ENCODE peak calls at places on chromosome 22, in eight cellular contexts. One of them, this sample, is unnamed.

GRCh38 chr22:45261407-45262088 is 20.9 kb upstream of the KIAA0930 start:
- DNase-seq in heart left ventricle: no peak
- DNase-seq in esophagus squamous epithelium: no peak
- DNase-seq in RWPE2: no peak
- DNase-seq in heart right ventricle: no peak
- DNase-seq in HCT116: no peak
- DNase-seq in IMR-90: no peak
- DNase-seq in lung: no peak
- DNase-seq in this sample: no peak

GRCh38 chr22:47551438-47551788 is 789.0 kb downstream of the TBC1D22A start:
- DNase-seq in HCT116: no peak
- DNase-seq in lung: no peak
- DNase-seq in RWPE2: no peak
- DNase-seq in IMR-90: no peak
- DNase-seq in heart left ventricle: no peak
- DNase-seq in esophagus squamous epithelium: no peak
- DNase-seq in heart right ventricle: no peak
- DNase-seq in this sample: no peak

GRCh38 chr22:44648821-44649566 is 53.0 kb upstream of the PRR5 start:
- DNase-seq in esophagus squamous epithelium: no peak
- DNase-seq in lung: no peak
- DNase-seq in IMR-90: peak; percentile 98
- DNase-seq in HCT116: no peak
- DNase-seq in RWPE2: no peak
- DNase-seq in heart right ventricle: no peak
- DNase-seq in heart left ventricle: no peak
- DNase-seq in this sample: no peak

GRCh38 chr22:28034760-28035401 is 115.8 kb upstream of the PITPNB start:
- DNase-seq in RWPE2: no peak
- DNase-seq in heart right ventricle: peak; percentile 65
- DNase-seq in IMR-90: peak; percentile 59
- DNase-seq in lung: peak; percentile 65
- DNase-seq in esophagus squamous epithelium: no peak
- DNase-seq in heart left ventricle: peak; percentile 87
- DNase-seq in HCT116: no peak
- DNase-seq in this sample: no peak

GRCh38 chr22:25746012-25746373 is 4.0 kb downstream of the MYO18B start:
- DNase-seq in heart left ventricle: no peak
- DNase-seq in IMR-90: peak; percentile 43
- DNase-seq in heart right ventricle: no peak
- DNase-seq in esophagus squamous epithelium: no peak
- DNase-seq in RWPE2: no peak
- DNase-seq in HCT116: no peak
- DNase-seq in lung: no peak
- DNase-seq in this sample: peak; percentile 9

GRCh38 chr22:43262990-43263644 is 76.2 kb upstream of the TTLL12 start:
- DNase-seq in heart left ventricle: no peak
- DNase-seq in heart right ventricle: no peak
- DNase-seq in IMR-90: no peak
- DNase-seq in HCT116: no peak
- DNase-seq in esophagus squamous epithelium: no peak
- DNase-seq in RWPE2: no peak
- DNase-seq in lung: no peak
- DNase-seq in this sample: no peak

GRCh38 chr22:20015971-20016733 is 471 bp downstream of the ARVCF start:
- DNase-seq in HCT116: no peak
- DNase-seq in IMR-90: no peak
- DNase-seq in heart right ventricle: peak; percentile 39
- DNase-seq in RWPE2: no peak
- DNase-seq in heart left ventricle: no peak
- DNase-seq in esophagus squamous epithelium: no peak
- DNase-seq in lung: no peak
- DNase-seq in this sample: no peak

GRCh38 chr22:19105456-19105855 is 16.8 kb downstream of the DGCR2 start:
- DNase-seq in heart right ventricle: no peak
- DNase-seq in heart left ventricle: no peak
- DNase-seq in HCT116: no peak
- DNase-seq in lung: no peak
- DNase-seq in esophagus squamous epithelium: no peak
- DNase-seq in IMR-90: no peak
- DNase-seq in RWPE2: no peak
- DNase-seq in this sample: no peak

GRCh38 chr22:24282401-24282800 is 11.8 kb downstream of the SPECC1L start:
- DNase-seq in RWPE2: no peak
- DNase-seq in lung: no peak
- DNase-seq in heart right ventricle: no peak
- DNase-seq in heart left ventricle: no peak
- DNase-seq in HCT116: no peak
- DNase-seq in esophagus squamous epithelium: no peak
- DNase-seq in IMR-90: no peak
- DNase-seq in this sample: no peak

GRCh38 chr22:24285245-24285644 is 14.6 kb downstream of the SPECC1L start:
- DNase-seq in lung: no peak
- DNase-seq in RWPE2: no peak
- DNase-seq in heart right ventricle: no peak
- DNase-seq in HCT116: peak; percentile 22
- DNase-seq in heart left ventricle: no peak
- DNase-seq in esophagus squamous epithelium: no peak
- DNase-seq in IMR-90: peak; percentile 28
- DNase-seq in this sample: no peak

GRCh38 chr22:24289138-24289537 is 18.5 kb downstream of the SPECC1L start:
- DNase-seq in heart left ventricle: no peak
- DNase-seq in IMR-90: peak; percentile 84
- DNase-seq in esophagus squamous epithelium: no peak
- DNase-seq in HCT116: no peak
- DNase-seq in RWPE2: no peak
- DNase-seq in lung: no peak
- DNase-seq in heart right ventricle: no peak
- DNase-seq in this sample: no peak

GRCh38 chr22:24289781-24290181 is 19.1 kb downstream of the SPECC1L start:
- DNase-seq in esophagus squamous epithelium: no peak
- DNase-seq in HCT116: no peak
- DNase-seq in IMR-90: no peak
- DNase-seq in RWPE2: no peak
- DNase-seq in heart left ventricle: no peak
- DNase-seq in lung: no peak
- DNase-seq in heart right ventricle: no peak
- DNase-seq in this sample: no peak

DNA sequence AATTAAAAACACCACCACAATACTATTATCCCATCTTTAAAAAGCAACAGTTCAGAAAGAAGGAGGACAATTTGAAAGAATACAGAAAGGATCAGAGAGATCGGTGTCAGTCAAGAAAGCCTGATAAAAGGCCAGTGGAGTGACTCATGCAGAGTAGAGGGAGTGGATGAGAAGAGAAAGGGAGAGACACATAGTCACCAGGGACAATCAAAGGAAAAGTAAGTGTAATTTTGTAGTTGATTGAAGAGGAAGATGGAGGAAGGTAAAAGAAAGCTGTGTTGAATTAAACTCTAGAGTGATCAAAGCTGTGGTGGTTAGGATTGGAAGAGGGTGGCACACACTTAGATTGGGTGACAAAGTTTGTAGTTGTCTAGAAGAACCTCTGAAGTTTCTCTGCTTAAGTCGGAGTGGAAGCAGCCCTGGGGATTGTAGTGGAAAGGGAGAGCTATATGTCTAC is 14.1 kb downstream of the SPECC1L start:
- DNase-seq in lung: no peak
- DNase-seq in esophagus squamous epithelium: no peak
- DNase-seq in heart left ventricle: no peak
- DNase-seq in IMR-90: peak; percentile 53
- DNase-seq in heart right ventricle: no peak
- DNase-seq in HCT116: peak; percentile 70
- DNase-seq in RWPE2: no peak
- DNase-seq in this sample: no peak
- H3K4me3 ChIP-seq in lung: no peak overlapping the region
- H3K4me3 ChIP-seq in esophagus squamous epithelium: no peak overlapping the region
- H3K4me3 ChIP-seq in heart left ventricle: no peak overlapping the region
- H3K4me3 ChIP-seq in IMR-90: no peak overlapping the region
- H3K4me3 ChIP-seq in heart right ventricle: no peak overlapping the region
- H3K4me3 ChIP-seq in HCT116: peak overlapping the region; percentile 13
- H3K4me3 ChIP-seq in RWPE2: no peak overlapping the region
- H3K4me3 ChIP-seq in this sample: no peak overlapping the region

DNA sequence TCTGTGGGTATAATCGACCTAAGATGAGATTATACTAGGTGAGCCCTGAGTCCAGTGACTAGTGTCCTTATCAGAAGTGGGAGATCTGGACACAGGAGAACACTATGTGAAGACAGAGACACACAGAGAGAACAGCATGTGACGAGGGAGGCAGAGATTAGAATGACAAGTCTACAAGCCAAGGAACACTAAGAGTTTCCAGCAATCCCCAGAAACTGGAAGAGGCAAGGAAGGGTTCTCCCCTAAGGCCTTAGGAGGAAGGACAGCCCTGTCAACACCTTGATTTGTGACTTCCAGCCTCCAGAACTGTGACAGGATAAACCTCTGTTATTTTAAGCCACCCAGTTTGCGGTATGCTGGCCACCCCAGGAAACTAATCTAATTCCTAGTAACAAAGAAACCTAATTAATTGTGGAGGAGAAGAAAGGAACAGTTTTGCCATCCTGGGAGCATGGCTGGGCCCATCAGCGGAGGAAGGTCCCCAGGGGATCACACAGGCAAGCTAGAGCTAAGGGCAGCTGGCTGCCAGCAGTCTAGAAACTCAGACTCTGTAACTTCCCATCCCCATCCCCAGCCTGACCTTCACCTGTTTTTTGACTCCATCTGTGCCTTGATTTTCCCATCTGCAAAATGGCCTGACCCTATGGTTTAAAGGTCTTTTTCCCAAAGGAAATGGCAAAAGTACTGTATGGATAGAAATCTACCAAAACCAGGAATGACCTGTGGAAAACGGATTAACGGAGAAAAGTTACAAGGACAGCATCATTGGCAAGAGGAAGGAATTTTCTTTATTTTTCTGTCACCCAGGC is 10.3 kb upstream of the THOC5 start:
- DNase-seq in IMR-90: no peak
- DNase-seq in lung: no peak
- DNase-seq in heart left ventricle: no peak
- DNase-seq in esophagus squamous epithelium: no peak
- DNase-seq in heart right ventricle: no peak
- DNase-seq in RWPE2: no peak
- DNase-seq in HCT116: no peak
- DNase-seq in this sample: no peak
- H3K36me3 ChIP-seq in IMR-90: peaks cover 46% of the 10 kb centered on the region
- H3K36me3 ChIP-seq in lung: no peaks in the 10 kb centered on the region
- H3K36me3 ChIP-seq in heart left ventricle: peaks cover 35% of the 10 kb centered on the region
- H3K36me3 ChIP-seq in esophagus squamous epithelium: no peaks in the 10 kb centered on the region
- H3K36me3 ChIP-seq in heart right ventricle: no peaks in the 10 kb centered on the region
- H3K36me3 ChIP-seq in RWPE2: peaks cover 65% of the 10 kb centered on the region
- H3K36me3 ChIP-seq in HCT116: peaks cover 13% of the 10 kb centered on the region
- H3K36me3 ChIP-seq in this sample: peaks cover 4% of the 10 kb centered on the region

GRCh38 chr22:49502126-49502826 is 325.4 kb downstream of the BRD1 start:
- DNase-seq in IMR-90: no peak
- DNase-seq in heart right ventricle: no peak
- DNase-seq in HCT116: peak; percentile 68
- DNase-seq in RWPE2: no peak
- DNase-seq in esophagus squamous epithelium: no peak
- DNase-seq in lung: no peak
- DNase-seq in heart left ventricle: no peak
- DNase-seq in this sample: no peak

GRCh38 chr22:49500076-49500460 is 327.6 kb downstream of the BRD1 start:
- DNase-seq in HCT116: no peak
- DNase-seq in lung: no peak
- DNase-seq in heart right ventricle: no peak
- DNase-seq in heart left ventricle: no peak
- DNase-seq in RWPE2: no peak
- DNase-seq in esophagus squamous epithelium: no peak
- DNase-seq in IMR-90: no peak
- DNase-seq in this sample: no peak

GRCh38 chr22:49497266-49497665 is 330.4 kb downstream of the BRD1 start:
- DNase-seq in heart right ventricle: no peak
- DNase-seq in heart left ventricle: no peak
- DNase-seq in esophagus squamous epithelium: no peak
- DNase-seq in HCT116: peak; percentile 22
- DNase-seq in RWPE2: no peak
- DNase-seq in IMR-90: no peak
- DNase-seq in lung: no peak
- DNase-seq in this sample: no peak

GRCh38 chr22:49500942-49501395 is 326.7 kb downstream of the BRD1 start:
- DNase-seq in heart right ventricle: no peak
- DNase-seq in IMR-90: no peak
- DNase-seq in HCT116: no peak
- DNase-seq in RWPE2: no peak
- DNase-seq in esophagus squamous epithelium: no peak
- DNase-seq in lung: no peak
- DNase-seq in heart left ventricle: no peak
- DNase-seq in this sample: no peak

DNA sequence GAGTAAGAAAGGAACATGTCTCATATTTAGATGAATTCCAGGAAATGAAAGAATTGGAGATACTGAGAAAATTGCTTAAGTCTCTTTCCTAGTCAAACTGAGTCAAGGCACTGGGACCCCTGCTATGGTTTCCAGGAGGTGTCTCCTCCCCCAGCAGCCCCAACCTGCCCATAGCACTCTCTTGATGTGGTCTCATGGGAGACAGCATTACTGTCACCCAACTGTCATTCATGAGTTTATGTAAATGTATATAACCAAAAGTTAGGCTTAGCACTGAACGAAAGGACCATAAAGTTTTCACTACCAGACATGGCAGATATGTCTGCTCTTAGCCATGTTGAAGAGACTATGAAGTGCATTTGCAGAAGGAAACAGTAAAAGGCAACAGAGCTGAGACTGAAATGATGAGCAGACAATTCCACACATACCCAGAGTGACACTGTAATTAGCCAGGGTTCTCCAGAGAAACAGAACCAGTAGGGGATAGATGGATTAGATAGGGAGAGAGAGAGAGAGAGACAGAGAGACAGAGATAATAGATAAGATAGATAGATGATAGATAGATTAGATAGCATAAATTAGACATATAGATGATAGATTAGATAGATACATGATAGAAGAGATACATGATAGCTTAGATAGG is 328.1 kb downstream of the BRD1 start:
- DNase-seq in heart left ventricle: no peak
- DNase-seq in HCT116: no peak
- DNase-seq in esophagus squamous epithelium: no peak
- DNase-seq in RWPE2: no peak
- DNase-seq in IMR-90: no peak
- DNase-seq in heart right ventricle: no peak
- DNase-seq in lung: no peak
- DNase-seq in this sample: no peak
- TF ChIP-seq CTCF in heart left ventricle: no peak
- TF ChIP-seq CTCF in HCT116: no peak
- TF ChIP-seq CTCF in esophagus squamous epithelium: no peak
- TF ChIP-seq CTCF in RWPE2: no peak
- TF ChIP-seq CTCF in IMR-90: no peak
- TF ChIP-seq CTCF in heart right ventricle: no peak
- TF ChIP-seq CTCF in lung: no peak
- TF ChIP-seq CTCF in this sample: no peak

GRCh38 chr22:39284142-39284980 is 35.1 kb downstream of the RPL3 start:
- DNase-seq in heart left ventricle: no peak
- DNase-seq in RWPE2: no peak
- DNase-seq in HCT116: no peak
- DNase-seq in lung: no peak
- DNase-seq in IMR-90: no peak
- DNase-seq in heart right ventricle: no peak
- DNase-seq in esophagus squamous epithelium: no peak
- DNase-seq in this sample: no peak

GRCh38 chr22:39281126-39281525 is 36.3 kb upstream of the PDGFB start:
- DNase-seq in lung: no peak
- DNase-seq in heart left ventricle: no peak
- DNase-seq in RWPE2: no peak
- DNase-seq in IMR-90: no peak
- DNase-seq in heart right ventricle: no peak
- DNase-seq in HCT116: no peak
- DNase-seq in esophagus squamous epithelium: no peak
- DNase-seq in this sample: no peak

GRCh38 chr22:39283312-39284141 is 35.9 kb downstream of the RPL3 start:
- DNase-seq in RWPE2: no peak
- DNase-seq in heart right ventricle: peak; percentile 72
- DNase-seq in esophagus squamous epithelium: no peak
- DNase-seq in lung: peak; percentile 59
- DNase-seq in heart left ventricle: peak; percentile 76
- DNase-seq in HCT116: no peak
- DNase-seq in IMR-90: peak; percentile 26
- DNase-seq in this sample: no peak

GRCh38 chr22:39284983-39285382 is 34.4 kb downstream of the RPL3 start:
- DNase-seq in IMR-90: no peak
- DNase-seq in heart left ventricle: no peak
- DNase-seq in RWPE2: no peak
- DNase-seq in heart right ventricle: no peak
- DNase-seq in esophagus squamous epithelium: no peak
- DNase-seq in lung: no peak
- DNase-seq in HCT116: no peak
- DNase-seq in this sample: no peak

DNA sequence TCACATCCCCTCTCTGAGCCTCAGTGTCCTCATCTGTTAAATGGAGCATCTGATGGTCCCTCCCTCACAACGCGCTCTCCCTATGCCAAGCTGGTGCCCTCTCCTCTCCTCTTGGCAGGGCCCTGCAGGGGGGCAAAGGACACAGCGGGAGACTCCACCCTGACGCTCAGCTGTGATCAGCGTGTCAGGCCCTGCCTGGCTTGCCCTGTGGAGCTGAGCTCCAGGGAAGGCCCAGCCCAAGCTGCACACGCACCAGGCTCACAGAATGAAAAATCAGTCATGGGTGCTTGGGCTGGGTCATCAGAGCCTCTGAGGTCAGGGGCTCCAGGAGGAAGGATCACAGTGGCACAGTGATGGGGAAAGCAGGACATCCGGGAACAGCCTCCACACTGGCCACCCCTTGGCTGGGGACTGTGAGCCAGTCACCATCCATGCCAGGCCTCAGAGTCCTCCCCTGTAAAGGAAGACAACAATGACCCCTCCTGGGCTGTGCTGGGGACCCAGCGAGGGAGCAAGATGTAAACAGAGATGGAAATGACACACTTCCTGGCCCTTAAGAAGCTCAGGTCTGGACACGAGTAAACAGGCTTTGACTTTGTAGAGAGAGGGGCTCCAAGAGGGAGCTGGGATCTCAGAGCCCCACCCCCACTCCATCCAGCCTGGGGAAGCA is 36.6 kb downstream of the RPL3 start:
- DNase-seq in lung: no peak
- DNase-seq in heart left ventricle: no peak
- DNase-seq in heart right ventricle: no peak
- DNase-seq in HCT116: no peak
- DNase-seq in RWPE2: no peak
- DNase-seq in esophagus squamous epithelium: no peak
- DNase-seq in IMR-90: no peak
- DNase-seq in this sample: no peak
- H3K4me3 ChIP-seq in lung: no peak overlapping the region
- H3K4me3 ChIP-seq in heart left ventricle: no peak overlapping the region
- H3K4me3 ChIP-seq in heart right ventricle: no peak overlapping the region
- H3K4me3 ChIP-seq in HCT116: no peak overlapping the region
- H3K4me3 ChIP-seq in RWPE2: no peak overlapping the region
- H3K4me3 ChIP-seq in esophagus squamous epithelium: no peak overlapping the region
- H3K4me3 ChIP-seq in IMR-90: no peak overlapping the region
- H3K4me3 ChIP-seq in this sample: no peak overlapping the region

This sample was measured in kidney epithelial cell.